ENCODE peak calls at places on chromosome 18, in ten cellular contexts. One of them, this sample, is unnamed.

GRCh38 chr18:2179498-2180183 is 391.7 kb downstream of the METTL4 start:
- DNase-seq in RPMI8226: no peak
- DNase-seq in RKO: no peak
- DNase-seq in naive thymus-derived CD8-positive, alpha-beta T cell: no peak
- DNase-seq in left ventricle myocardium inferior: no peak
- DNase-seq in GM12865: no peak
- DNase-seq in occipital lobe: no peak
- DNase-seq in AG10803: no peak
- DNase-seq in iPS-NIHi11: no peak
- DNase-seq in CD4-positive, CD25-positive, alpha-beta regulatory T cell: no peak
- DNase-seq in this sample: no peak

GRCh38 chr18:48934708-48935432 is 15.9 kb downstream of the SMAD7 start:
- DNase-seq in RPMI8226: peak; percentile 94
- DNase-seq in RKO: no peak
- DNase-seq in naive thymus-derived CD8-positive, alpha-beta T cell: no peak
- DNase-seq in left ventricle myocardium inferior: peak; percentile 84
- DNase-seq in GM12865: peak; percentile 83
- DNase-seq in occipital lobe: no peak
- DNase-seq in AG10803: no peak
- DNase-seq in iPS-NIHi11: no peak
- DNase-seq in CD4-positive, CD25-positive, alpha-beta regulatory T cell: no peak
- DNase-seq in this sample: peak; percentile 83

GRCh38 chr18:30376515-30376914 is 666.0 kb downstream of the DSC3 start:
- DNase-seq in RPMI8226: peak; percentile 8
- DNase-seq in RKO: peak; percentile 21
- DNase-seq in naive thymus-derived CD8-positive, alpha-beta T cell: no peak
- DNase-seq in left ventricle myocardium inferior: no peak
- DNase-seq in GM12865: peak; percentile 2
- DNase-seq in occipital lobe: no peak
- DNase-seq in AG10803: no peak
- DNase-seq in iPS-NIHi11: peak; percentile 32
- DNase-seq in CD4-positive, CD25-positive, alpha-beta regulatory T cell: no peak
- DNase-seq in this sample: no peak

GRCh38 chr18:27685807-27686412 is 491.0 kb downstream of the CDH2 start:
- DNase-seq in RPMI8226: peak; percentile 58
- DNase-seq in RKO: peak; percentile 38
- DNase-seq in naive thymus-derived CD8-positive, alpha-beta T cell: no peak
- DNase-seq in left ventricle myocardium inferior: no peak
- DNase-seq in GM12865: peak; percentile 26
- DNase-seq in occipital lobe: no peak
- DNase-seq in AG10803: peak; percentile 42
- DNase-seq in iPS-NIHi11: peak; percentile 31
- DNase-seq in CD4-positive, CD25-positive, alpha-beta regulatory T cell: no peak
- DNase-seq in this sample: no peak

GRCh38 chr18:36139251-36139650 is 9.6 kb downstream of the ELP2 start:
- DNase-seq in RPMI8226: no peak
- DNase-seq in RKO: no peak
- DNase-seq in naive thymus-derived CD8-positive, alpha-beta T cell: no peak
- DNase-seq in left ventricle myocardium inferior: no peak
- DNase-seq in GM12865: no peak
- DNase-seq in occipital lobe: no peak
- DNase-seq in AG10803: no peak
- DNase-seq in iPS-NIHi11: peak; percentile 42
- DNase-seq in CD4-positive, CD25-positive, alpha-beta regulatory T cell: no peak
- DNase-seq in this sample: no peak

GRCh38 chr18:50879302-50880107 is 587 bp downstream of the ME2 start:
- DNase-seq in RPMI8226: peak; percentile 67
- DNase-seq in RKO: peak; percentile 47
- DNase-seq in naive thymus-derived CD8-positive, alpha-beta T cell: no peak
- DNase-seq in left ventricle myocardium inferior: no peak
- DNase-seq in GM12865: peak; percentile 56
- DNase-seq in occipital lobe: peak; percentile 37
- DNase-seq in AG10803: peak; percentile 48
- DNase-seq in iPS-NIHi11: no peak
- DNase-seq in CD4-positive, CD25-positive, alpha-beta regulatory T cell: peak; percentile 9
- DNase-seq in this sample: no peak

GRCh38 chr18:48541026-48541746 is 2.4 kb downstream of the CTIF start:
- DNase-seq in RPMI8226: peak; percentile 78
- DNase-seq in RKO: peak; percentile 57
- DNase-seq in naive thymus-derived CD8-positive, alpha-beta T cell: peak; percentile 3
- DNase-seq in left ventricle myocardium inferior: peak; percentile 83
- DNase-seq in GM12865: peak; percentile 54
- DNase-seq in occipital lobe: peak; percentile 67
- DNase-seq in AG10803: peak; percentile 87
- DNase-seq in iPS-NIHi11: peak; percentile 64
- DNase-seq in CD4-positive, CD25-positive, alpha-beta regulatory T cell: no peak
- DNase-seq in this sample: peak; percentile 87

GRCh38 chr18:47087676-47088075 is 52.3 kb upstream of the ELOA2 start:
- DNase-seq in RPMI8226: no peak
- DNase-seq in RKO: no peak
- DNase-seq in naive thymus-derived CD8-positive, alpha-beta T cell: no peak
- DNase-seq in left ventricle myocardium inferior: no peak
- DNase-seq in GM12865: no peak
- DNase-seq in occipital lobe: no peak
- DNase-seq in AG10803: no peak
- DNase-seq in iPS-NIHi11: no peak
- DNase-seq in CD4-positive, CD25-positive, alpha-beta regulatory T cell: no peak
- DNase-seq in this sample: no peak

GRCh38 chr18:12883003-12883683 is 894 bp downstream of the PTPN2 start:
- DNase-seq in RPMI8226: peak; percentile 36
- DNase-seq in RKO: peak; percentile 23
- DNase-seq in naive thymus-derived CD8-positive, alpha-beta T cell: no peak
- DNase-seq in left ventricle myocardium inferior: no peak
- DNase-seq in GM12865: no peak
- DNase-seq in occipital lobe: no peak
- DNase-seq in AG10803: no peak
- DNase-seq in iPS-NIHi11: peak; percentile 38
- DNase-seq in CD4-positive, CD25-positive, alpha-beta regulatory T cell: no peak
- DNase-seq in this sample: no peak

This sample was measured in psoas muscle.